ENCODE peak calls at places on chromosomes 6 and 20, in five cellular contexts. T is neural progenitor cell, A is H1, U is IMR-90, P is endothelial cell of umbilical vein. C is an unnamed sample.

GRCh38 chr20:48329676-48330644 is 497.8 kb downstream of the PREX1 start:
- DNase-seq in T (peak; percentile 58), A (peak; percentile 25), U (peak; percentile 51), P (peak; percentile 38), C (peak; percentile 80)

GRCh38 chr6:8383584-8383983 is 51.8 kb downstream of the SLC35B3 start:
- DNase-seq in T (peak; percentile 20), A (peak; percentile 43), U (no peak), P (no peak), C (no peak)

GRCh38 chr6:155832596-155832995 is 377.0 kb upstream of the NOX3 start:
- DNase-seq in T (no peak), A (peak; percentile 10), U (peak; percentile 90), P (peak; percentile 87), C (peak; percentile 50)

GRCh38 chr6:12348530-12349511 is 58.7 kb downstream of the EDN1 start:
- DNase-seq in T (no peak), A (no peak), U (peak; percentile 82), P (peak; percentile 61), C (peak; percentile 96)

GRCh38 chr6:94300424-94301144 is 881.2 kb upstream of the EPHA7 start:
- DNase-seq in T (no peak), A (no peak), U (no peak), P (no peak), C (no peak)

GRCh38 chr6:90294614-90294988 is 2.0 kb downstream of the BACH2 start:
- DNase-seq in T (peak; percentile 63), A (no peak), U (no peak), P (no peak), C (no peak)

GRCh38 chr6:119979862-119980261 is 630.3 kb upstream of the MAN1A1 start:
- DNase-seq in T (peak; percentile 40), A (no peak), U (peak; percentile 2), P (no peak), C (peak; percentile 41)

GRCh38 chr6:160462551-160463109 is 114.5 kb downstream of the SLC22A3 start:
- DNase-seq in T (no peak), A (no peak), U (peak; percentile 87), P (peak; percentile 33), C (peak; percentile 85)

GRCh38 chr6:11953641-11954040 is 58.5 kb upstream of the HIVEP1 start:
- DNase-seq in T (no peak), A (no peak), U (no peak), P (no peak), C (no peak)

GRCh38 chr6:43181942-43182860 is at the start of gene CUL9:
- DNase-seq in T (peak; percentile 77), A (no peak), U (peak; percentile 58), P (peak; percentile 74), C (peak; percentile 75)

GRCh38 chr6:99426454-99426762 is 1.3 kb upstream of the PNISR start:
- DNase-seq in T (no peak), A (no peak), U (no peak), P (no peak), C (no peak)

GRCh38 chr20:8152847-8153246 is 20.8 kb downstream of the PLCB1 start:
- DNase-seq in T (no peak), A (no peak), U (no peak), P (no peak), C (no peak)

GRCh38 chr6:38436726-38437465 is 202.8 kb downstream of the BTBD9 start:
- DNase-seq in T (peak; percentile 12), A (no peak), U (peak; percentile 84), P (peak; percentile 65), C (peak; percentile 93)

GRCh38 chr20:43988867-43989266 is 74.2 kb downstream of the TOX2 start:
- DNase-seq in T (no peak), A (no peak), U (peak; percentile 55), P (no peak), C (no peak)

GRCh38 chr20:664576-664975 is 11.0 kb downstream of the SCRT2 start:
- DNase-seq in T (no peak), A (no peak), U (no peak), P (no peak), C (no peak)
- H4K20me1 ChIP-seq in T (peaks cover 5% of the 10 kb centered on the region), A (no peaks in the 10 kb centered on the region), U (no peaks in the 10 kb centered on the region), P (no peaks in the 10 kb centered on the region), C (no peaks in the 10 kb centered on the region)

DNA sequence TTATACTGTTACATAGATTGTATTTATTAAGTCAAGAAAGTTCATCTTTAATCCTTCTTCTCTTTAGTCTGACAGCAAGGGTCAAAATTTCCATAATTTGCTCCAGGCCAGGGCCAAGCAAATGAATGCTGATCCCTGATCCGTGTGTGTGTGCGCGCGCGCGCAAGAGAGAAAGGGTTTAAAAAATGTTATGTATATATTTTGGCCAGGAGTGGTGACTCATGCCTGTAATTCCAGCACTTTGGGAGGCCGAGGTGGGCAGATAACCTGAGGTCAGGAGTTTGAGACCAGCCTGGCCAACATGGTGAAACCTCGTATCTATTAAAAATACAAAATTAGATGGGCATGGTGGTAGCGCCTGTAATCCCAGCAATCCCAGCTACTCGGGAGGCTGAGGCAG is 61.7 kb downstream of the GTF2H5 start:
- DNase-seq in T (no peak), A (no peak), U (no peak), P (no peak), C (no peak)
- H3K9ac ChIP-seq in T (no peak overlapping the region), A (no peak overlapping the region), U (no peak overlapping the region), P (no peak overlapping the region), C (no peak overlapping the region)

GRCh38 chr6:87164004-87164403 is 8.6 kb downstream of the ZNF292 start:
- DNase-seq in T (no peak), A (no peak), U (peak; percentile 11), P (no peak), C (no peak)
- H4K20me1 ChIP-seq in T (peaks cover 99% of the 10 kb centered on the region), A (peaks cover 21% of the 10 kb centered on the region), U (peaks cover 96% of the 10 kb centered on the region), P (peaks cover 29% of the 10 kb centered on the region), C (peaks cover 68% of the 10 kb centered on the region)

GRCh38 chr6:25886066-25886465 is 12.0 kb upstream of the SLC17A3 start:
- DNase-seq in T (no peak), A (no peak), U (no peak), P (no peak), C (no peak)

GRCh38 chr6:25892877-25893276 is 18.8 kb upstream of the SLC17A3 start:
- DNase-seq in T (no peak), A (no peak), U (no peak), P (no peak), C (no peak)

GRCh38 chr6:25893778-25894177 is 19.7 kb upstream of the SLC17A3 start:
- DNase-seq in T (no peak), A (no peak), U (no peak), P (no peak), C (no peak)

GRCh38 chr6:25895773-25896172 is 21.7 kb upstream of the SLC17A3 start:
- DNase-seq in T (no peak), A (no peak), U (no peak), P (no peak), C (no peak)

GRCh38 chr6:25889877-25890853 is 16.1 kb upstream of the SLC17A3 start:
- DNase-seq in T (peak; percentile 66), A (no peak), U (peak; percentile 17), P (peak; percentile 73), C (peak; percentile 75)
- H3K9ac ChIP-seq in T (no peak overlapping the region), A (no peak overlapping the region), U (no peak overlapping the region), P (no peak overlapping the region), C (no peak overlapping the region)

DNA sequence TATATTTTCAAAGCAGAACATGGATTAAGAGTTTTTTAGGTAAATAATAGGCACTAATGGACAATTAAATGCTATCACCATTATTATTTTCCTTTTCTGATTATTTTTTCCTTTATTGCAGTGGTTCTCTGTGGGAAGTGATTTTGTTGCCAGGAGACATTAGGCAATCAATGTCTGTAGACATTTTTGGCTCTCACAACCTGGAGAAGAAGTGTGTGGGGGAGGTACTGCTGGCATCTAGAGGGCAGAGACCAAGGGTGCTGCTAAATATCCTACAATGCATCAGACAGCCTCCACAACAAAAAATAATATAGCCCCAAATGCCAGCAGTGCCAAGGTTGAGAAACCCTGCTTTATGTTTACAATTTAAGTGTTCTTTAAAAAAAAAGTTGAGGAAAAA is 8.3 kb downstream of the IFNGR1 start:
- DNase-seq in T (no peak), A (no peak), U (peak; percentile 14), P (peak; percentile 56), C (no peak)
- H4K20me1 ChIP-seq in T (no peaks in the 10 kb centered on the region), A (no peaks in the 10 kb centered on the region), U (peaks cover 23% of the 10 kb centered on the region), P (no peaks in the 10 kb centered on the region), C (no peaks in the 10 kb centered on the region)

DNA sequence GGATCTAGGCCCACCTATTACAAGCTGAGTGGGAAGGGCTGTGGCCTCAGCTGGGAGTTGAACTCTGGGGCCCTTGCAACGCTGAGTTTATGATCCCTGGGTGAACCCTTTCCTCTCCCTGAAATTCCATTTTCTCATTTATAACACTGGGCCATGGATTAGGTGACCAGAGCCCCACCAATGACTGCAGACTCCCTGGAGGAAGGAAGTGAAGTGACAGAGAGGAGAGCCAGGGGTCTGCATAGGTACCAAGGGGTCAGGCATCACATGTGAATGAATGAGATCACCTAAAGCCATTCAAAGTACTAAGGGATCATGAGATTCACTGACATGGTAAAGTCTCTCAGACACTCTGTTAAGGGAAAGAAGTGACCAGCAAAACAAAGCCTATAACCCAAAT is 46.5 kb upstream of the DSN1 start:
- DNase-seq in T (no peak), A (no peak), U (no peak), P (no peak), C (no peak)
- H3K9ac ChIP-seq in T (no peak overlapping the region), A (no peak overlapping the region), U (no peak overlapping the region), P (no peak overlapping the region), C (no peak overlapping the region)

GRCh38 chr6:408148-408547 is 16.6 kb downstream of the IRF4 start:
- DNase-seq in T (no peak), A (no peak), U (no peak), P (no peak), C (no peak)

GRCh38 chr6:401994-402640 is 10.6 kb downstream of the IRF4 start:
- DNase-seq in T (no peak), A (no peak), U (no peak), P (no peak), C (no peak)

GRCh38 chr6:403659-404655 is 12.4 kb downstream of the IRF4 start:
- DNase-seq in T (no peak), A (no peak), U (no peak), P (no peak), C (no peak)

GRCh38 chr6:402901-403658 is 11.5 kb downstream of the IRF4 start:
- DNase-seq in T (no peak), A (no peak), U (no peak), P (no peak), C (peak; percentile 82)

GRCh38 chr6:404685-405423 is 13.3 kb downstream of the IRF4 start:
- DNase-seq in T (no peak), A (no peak), U (no peak), P (no peak), C (no peak)
- H4K20me1 ChIP-seq in T (no peaks in the 10 kb centered on the region), A (no peaks in the 10 kb centered on the region), U (no peaks in the 10 kb centered on the region), P (no peaks in the 10 kb centered on the region), C (no peaks in the 10 kb centered on the region)

GRCh38 chr6:109002100-109002697 is 92.4 kb downstream of the SESN1 start:
- DNase-seq in T (no peak), A (no peak), U (peak; percentile 8), P (no peak), C (peak; percentile 1)
- H3K9ac ChIP-seq in T (no peak overlapping the region), A (no peak overlapping the region), U (no peak overlapping the region), P (no peak overlapping the region), C (no peak overlapping the region)

C was measured in PC-3.